ENCODE peak calls at places on chromosomes 3 and 15, in six cellular contexts. H, U, V, M, N and E are unnamed samples.

GRCh38 chr3:115325539-115325938 is 178.5 kb upstream of the ZBTB20 start:
- DNase-seq in N (peak), V (no peak), U (peak), M (peak), H (no peak), E (peak)

GRCh38 chr3:171784387-171784786 is 25.9 kb downstream of the PLD1 start:
- DNase-seq in H (no peak), N (no peak), V (no peak), U (no peak), M (no peak), E (no peak)

GRCh38 chr3:169822091-169822490 is 9.4 kb upstream of the LRRC34 start:
- DNase-seq in H (no peak), N (no peak), U (no peak), M (no peak), V (no peak), E (no peak)

GRCh38 chr3:3191675-3192480 is 12.4 kb upstream of the CRBN start:
- DNase-seq in V (no peak), U (no peak), H (no peak), N (no peak), M (peak), E (peak)

GRCh38 chr15:44193651-44194396 is 1.2 kb downstream of the FRMD5 start:
- DNase-seq in V (no peak), N (peak), U (peak), M (peak), H (peak), E (peak)

GRCh38 chr15:99507016-99507731 is 58.6 kb upstream of the MEF2A start:
- DNase-seq in V (no peak), U (peak), H (peak), M (peak), N (peak), E (peak)

GRCh38 chr3:32564195-32564594 is 6.5 kb downstream of the DYNC1LI1 start:
- DNase-seq in V (no peak), N (peak), H (no peak), M (no peak), U (peak), E (peak)

GRCh38 chr15:100790786-100791265 is 88.8 kb upstream of the ALDH1A3 start:
- DNase-seq in V (no peak), N (no peak), M (no peak), H (no peak), U (no peak), E (no peak)

GRCh38 chr3:52891615-52892081 is 5.7 kb downstream of the STIMATE start:
- DNase-seq in N (peak), U (peak), V (no peak), H (no peak), M (no peak), E (peak)

GRCh38 chr15:82875411-82876003 is 66.1 kb downstream of the WHAMM start:
- DNase-seq in N (peak), U (peak), H (no peak), V (no peak), M (no peak), E (no peak)

GRCh38 chr3:16595778-16596177 is 9.4 kb downstream of the DAZL start:
- DNase-seq in H (no peak), V (no peak), M (no peak), U (no peak), N (peak), E (no peak)

GRCh38 chr3:185353225-185353624 is 9.7 kb upstream of the MAP3K13 start:
- DNase-seq in H (no peak), N (no peak), M (no peak), U (no peak), V (no peak), E (no peak)

GRCh38 chr15:68553994-68554715 is 24.6 kb upstream of the CORO2B start:
- DNase-seq in V (peak), H (peak), N (peak), U (peak), M (peak), E (peak)

GRCh38 chr15:87858651-87859050 is 397.9 kb downstream of the NTRK3 start:
- DNase-seq in V (no peak), N (no peak), U (no peak), H (no peak), M (no peak), E (no peak)

GRCh38 chr15:70752142-70752754 is 11.1 kb downstream of the UACA start:
- DNase-seq in N (peak), U (peak), M (no peak), H (no peak), V (no peak), E (peak)

GRCh38 chr3:55630921-55631299 is 143.8 kb upstream of the WNT5A start:
- DNase-seq in N (no peak), U (no peak), V (no peak), M (no peak), H (no peak), E (no peak)

GRCh38 chr3:9777695-9778023 is 7.9 kb upstream of the CAMK1 start:
- DNase-seq in H (no peak), N (no peak), M (no peak), U (no peak), V (no peak), E (no peak)

GRCh38 chr3:107660316-107660976 is 137.7 kb downstream of the BBX start:
- DNase-seq in M (peak), N (peak), H (peak), V (no peak), U (peak), E (peak)

GRCh38 chr15:48466825-48467224 is 135.6 kb downstream of the DUT start:
- DNase-seq in N (no peak), H (no peak), M (no peak), V (no peak), U (no peak), E (no peak)

GRCh38 chr15:100318880-100319279 is 22.9 kb downstream of the ADAMTS17 start:
- DNase-seq in H (no peak), V (no peak), U (no peak), N (no peak), M (no peak), E (no peak)

GRCh38 chr3:192060160-192060783 is 599.3 kb downstream of the PYDC2 start:
- DNase-seq in M (no peak), U (no peak), H (no peak), N (no peak), V (no peak), E (no peak)

GRCh38 chr3:134527037-134527436 is 41.2 kb downstream of the CEP63 start:
- DNase-seq in N (peak), V (no peak), M (no peak), U (no peak), H (peak), E (no peak)

GRCh38 chr3:151203053-151203420 is at the start of gene GPR171:
- DNase-seq in U (no peak), M (no peak), N (no peak), H (no peak), V (peak), E (no peak)

GRCh38 chr3:17639765-17640164 is 102.7 kb downstream of the TBC1D5 start:
- DNase-seq in U (peak), M (no peak), H (no peak), V (no peak), N (peak), E (peak)

GRCh38 chr3:4772858-4773257 is 206.4 kb upstream of the BHLHE40 start:
- DNase-seq in H (no peak), M (no peak), U (no peak), V (no peak), N (no peak), E (no peak)

GRCh38 chr3:14806641-14807263 is 12.0 kb upstream of the FGD5 start:
- DNase-seq in H (no peak), U (peak), N (peak), V (no peak), M (no peak), E (no peak)

GRCh38 chr3:121786485-121786884 is 36.9 kb upstream of the GOLGB1 start:
- DNase-seq in V (no peak), N (peak), U (peak), H (no peak), M (no peak), E (peak)

GRCh38 chr3:70851066-70851465 is 538.6 kb upstream of the MDFIC2 start:
- DNase-seq in M (no peak), N (peak), U (no peak), H (no peak), V (no peak), E (peak)

GRCh38 chr15:24746094-24746493 is 70.5 kb downstream of the NPAP1 start:
- DNase-seq in V (no peak), M (no peak), H (no peak), N (no peak), U (no peak), E (no peak)

GRCh38 chr3:106341090-106341489 is 472.3 kb upstream of the CBLB start:
- DNase-seq in V (no peak), M (no peak), H (peak), N (peak), U (peak), E (peak)

GRCh38 chr3:134239538-134239937 is 11.1 kb downstream of the RYK start:
- DNase-seq in V (no peak), M (no peak), U (no peak), N (peak), H (no peak), E (peak)

GRCh38 chr15:71338251-71338650 is 223.0 kb downstream of the THSD4 start:
- DNase-seq in N (no peak), M (peak), U (no peak), H (no peak), V (no peak), E (no peak)

GRCh38 chr3:67416703-67417102 is 237.7 kb downstream of the SUCLG2 start:
- DNase-seq in H (no peak), U (no peak), N (peak), V (no peak), M (no peak), E (no peak)

GRCh38 chr3:23435318-23435717 is 232.2 kb downstream of the UBE2E2 start:
- DNase-seq in U (no peak), N (no peak), V (no peak), H (no peak), M (no peak), E (no peak)

GRCh38 chr3:153043729-153044314 is 118.2 kb upstream of the RAP2B start:
- DNase-seq in U (peak), H (no peak), N (peak), V (no peak), M (no peak), E (peak)

GRCh38 chr3:189652042-189652441 is 20.9 kb downstream of the TP63 start:
- DNase-seq in V (no peak), N (peak), H (peak), M (peak), U (no peak), E (peak)

GRCh38 chr3:150081084-150081483 is 110.4 kb upstream of the PFN2 start:
- DNase-seq in V (no peak), N (peak), U (peak), H (no peak), M (no peak), E (no peak)

GRCh38 chr15:81358248-81358647 is 15.8 kb downstream of the TMC3 start:
- DNase-seq in H (no peak), M (no peak), N (no peak), U (no peak), V (no peak), E (no peak)

GRCh38 chr15:81361891-81362290 is 12.1 kb downstream of the TMC3 start:
- DNase-seq in N (no peak), V (no peak), U (no peak), H (no peak), M (no peak), E (no peak)

GRCh38 chr15:81360491-81360890 is 13.5 kb downstream of the TMC3 start:
- DNase-seq in M (no peak), H (no peak), U (no peak), N (no peak), V (no peak), E (no peak)

GRCh38 chr15:81356252-81356651 is 17.8 kb downstream of the TMC3 start:
- DNase-seq in M (no peak), V (no peak), H (no peak), U (no peak), N (no peak), E (no peak)

GRCh38 chr15:81357178-81357686 is 16.8 kb downstream of the TMC3 start:
- DNase-seq in H (no peak), N (no peak), V (no peak), M (no peak), U (no peak), E (no peak)
- TF ChIP-seq CTCF in H (peak), N (peak), V (peak), M (no peak), U (peak), E (no peak)

DNA sequence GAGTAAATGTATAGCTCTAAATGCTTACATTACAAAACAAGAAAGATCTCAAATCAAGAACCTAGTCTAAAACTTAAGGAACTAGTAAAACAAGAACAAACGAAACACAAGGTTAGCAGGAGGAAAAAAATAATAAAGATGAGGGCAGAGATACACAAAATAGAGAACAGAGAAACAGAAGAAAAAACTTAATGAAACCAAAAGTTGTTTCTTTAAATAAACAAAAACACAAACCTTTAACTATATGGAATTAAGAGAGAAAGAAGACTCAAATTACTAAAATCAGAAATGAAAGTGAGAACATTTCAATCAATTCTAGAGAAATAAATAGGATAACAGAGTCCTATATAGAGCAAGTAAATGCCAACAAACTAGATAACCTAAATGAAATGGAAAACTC is 59.6 kb downstream of the DLG1 start:
- DNase-seq in M (no peak), U (no peak), V (no peak), N (no peak), H (no peak), E (no peak)
- H3K4me3 ChIP-seq in M (no peak), U (no peak), V (no peak), N (no peak), H (no peak), E (no peak)

GRCh38 chr3:187318819-187319616 is 27.5 kb upstream of the MASP1 start:
- DNase-seq in V (peak), H (peak), U (peak), N (peak), M (peak), E (peak)
- TF ChIP-seq CTCF in V (peak), H (peak), U (peak), N (peak), M (peak), E (peak)

GRCh38 chr3:43638594-43639447 is 17.0 kb upstream of the ANO10 start:
- DNase-seq in U (peak), H (no peak), N (no peak), M (peak), V (no peak), E (no peak)
- H3K4me3 ChIP-seq in U (no peak), H (no peak), N (no peak), M (no peak), V (no peak), E (no peak)

GRCh38 chr15:67124911-67125588 is 59.6 kb downstream of the SMAD3 start:
- DNase-seq in M (no peak), U (no peak), V (no peak), N (peak), H (no peak), E (no peak)
- TF ChIP-seq CTCF in M (no peak), U (no peak), V (no peak), N (no peak), H (no peak), E (no peak)

DNA sequence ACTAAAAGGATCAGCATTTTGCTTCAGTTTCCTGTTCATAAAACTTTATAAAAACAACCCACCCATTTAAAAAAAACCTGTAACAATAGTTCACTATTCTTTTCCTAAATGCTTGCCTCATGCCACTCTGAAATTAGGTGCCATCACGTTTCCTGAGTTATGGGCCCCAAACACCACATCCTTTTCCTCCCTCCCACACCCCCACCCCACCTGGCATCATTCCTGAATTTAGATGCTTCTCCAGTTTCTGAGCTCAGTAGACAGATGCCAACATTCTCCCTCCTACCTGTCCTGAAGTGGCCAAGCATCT is 11.9 kb upstream of the ARHGEF3 start:
- DNase-seq in M (no peak), N (no peak), H (no peak), U (no peak), V (no peak), E (no peak)
- H3K4me3 ChIP-seq in M (no peak), N (no peak), H (no peak), U (no peak), V (no peak), E (no peak)

GRCh38 chr3:73363093-73363492 is 261.6 kb downstream of the PDZRN3 start:
- DNase-seq in V (no peak), N (no peak), H (no peak), M (no peak), U (no peak), E (no peak)
- TF ChIP-seq CTCF in V (no peak), N (no peak), H (no peak), M (no peak), U (no peak), E (no peak)

GRCh38 chr15:51736646-51737537 is 563 bp downstream of the LYSMD2 start:
- DNase-seq in H (peak), V (no peak), N (no peak), M (peak), U (no peak), E (no peak)

GRCh38 chr15:51736069-51736468 is 1.4 kb downstream of the LYSMD2 start:
- DNase-seq in U (no peak), V (no peak), M (no peak), H (peak), N (no peak), E (no peak)

GRCh38 chr15:51739056-51739455 is 1.6 kb upstream of the LYSMD2 start:
- DNase-seq in U (no peak), V (no peak), M (no peak), N (no peak), H (no peak), E (no peak)

GRCh38 chr15:51737538-51738305 is at the start of gene LYSMD2:
- DNase-seq in U (no peak), N (peak), H (peak), V (no peak), M (peak), E (peak)

DNA sequence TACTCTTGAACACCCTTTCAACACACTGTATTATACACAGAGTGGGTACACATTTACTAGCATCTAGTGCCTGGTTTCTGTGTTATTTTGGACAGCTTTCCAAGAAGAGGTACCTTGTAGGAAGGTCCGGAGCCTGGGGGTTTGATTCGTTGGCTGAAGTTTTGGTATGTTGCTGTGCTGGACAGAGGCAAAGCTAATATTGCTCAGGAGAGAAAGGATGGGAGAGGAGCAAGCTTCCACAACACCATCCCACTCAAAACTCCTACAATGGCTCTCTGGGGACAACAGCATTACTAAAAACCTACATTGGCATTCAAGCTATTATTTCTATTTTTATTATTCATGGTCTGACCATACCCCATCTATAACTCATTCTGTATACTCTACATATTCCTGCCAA is 1.1 kb upstream of the LYSMD2 start:
- DNase-seq in U (no peak), H (no peak), V (no peak), M (peak), N (no peak), E (no peak)
- H3K4me3 ChIP-seq in U (no peak), H (no peak), V (peak), M (no peak), N (no peak), E (no peak)

DNA sequence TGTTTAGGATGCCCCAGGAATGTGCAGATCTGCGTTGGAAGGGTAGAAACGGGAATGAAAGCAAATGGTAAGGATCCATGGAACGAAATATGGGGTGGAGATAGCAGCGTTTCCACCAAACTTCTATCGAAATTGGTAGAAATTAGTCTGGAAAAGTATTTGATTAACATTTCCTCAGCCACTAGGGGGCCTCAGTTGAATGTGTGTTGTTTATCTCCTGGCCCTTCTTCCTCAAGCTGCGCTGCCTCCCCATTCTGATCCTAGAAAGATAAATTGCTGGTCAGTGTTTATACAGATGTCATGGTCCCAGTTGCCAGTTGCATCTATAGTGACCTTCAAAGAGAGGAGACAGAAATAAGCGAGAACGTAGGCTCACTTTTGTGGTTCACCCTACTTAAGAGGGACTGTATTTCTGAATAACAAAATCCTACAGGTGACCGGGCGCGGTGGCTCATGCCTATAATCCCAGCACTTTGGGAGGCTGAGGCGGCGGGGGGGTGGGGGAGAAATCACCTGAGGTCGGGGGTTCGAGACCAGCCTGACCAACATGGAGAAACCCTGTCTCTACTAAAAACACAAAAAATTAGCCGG is 457.1 kb downstream of the SQOR start:
- DNase-seq in M (peak), N (peak), H (peak), U (no peak), V (no peak), E (peak)
- TF ChIP-seq CTCF in M (peak), N (peak), H (peak), U (no peak), V (peak), E (peak)